ENCODE peak calls at places on chromosomes 13 and 19, in ten cellular contexts. S is pancreas; K is HAP-1; N is esophagus squamous epithelium; A is fibroblast of the aortic adventitia; X is Jurkat, Clone E6-1; T is aorta; E is endodermal cell; G is AG04450; U is GM23248. V is an unnamed sample.

GRCh38 chr13:20002766-20003165 is 44.2 kb downstream of the ZMYM2 start:
- DNase-seq in S (no peak), K (no peak), N (no peak), A (no peak), X (peak), T (no peak), E (no peak), G (no peak), U (no peak), V (no peak)

GRCh38 chr19:30459859-30460258 is 87.7 kb downstream of the ZNF536 start:
- DNase-seq in S (no peak), K (no peak), N (no peak), A (no peak), X (no peak), T (no peak), E (no peak), G (no peak), U (no peak), V (no peak)

GRCh38 chr13:42660367-42660965 is 86.5 kb downstream of the TNFSF11 start:
- DNase-seq in S (no peak), K (no peak), N (no peak), A (peak), X (no peak), T (no peak), E (no peak), G (no peak), U (peak), V (peak)

GRCh38 chr19:38247734-38248268 is 8.4 kb downstream of the PPP1R14A start:
- DNase-seq in S (no peak), K (peak), N (no peak), A (peak), X (no peak), T (no peak), E (peak), G (no peak), U (peak), V (no peak)

GRCh38 chr13:100221166-100221565 is 132.3 kb downstream of the PCCA start:
- DNase-seq in S (no peak), K (no peak), N (no peak), A (no peak), X (no peak), T (no peak), E (no peak), G (no peak), U (no peak), V (no peak)

GRCh38 chr13:112131740-112132113 is 64.8 kb downstream of the SOX1 start:
- DNase-seq in S (no peak), K (no peak), N (no peak), A (no peak), X (no peak), T (no peak), E (peak), G (no peak), U (no peak), V (no peak)

GRCh38 chr19:963401-964022 is 20.6 kb upstream of the WDR18 start:
- DNase-seq in S (peak), K (no peak), N (no peak), A (no peak), X (no peak), T (no peak), E (no peak), G (no peak), U (no peak), V (no peak)

GRCh38 chr13:50378513-50378970 is 363.3 kb downstream of the KCNRG start:
- DNase-seq in S (no peak), K (peak), N (no peak), A (no peak), X (peak), T (no peak), E (no peak), G (no peak), U (no peak), V (no peak)

GRCh38 chr19:412356-413355 is 3.7 kb upstream of the C2CD4C start:
- DNase-seq in S (peak), K (peak), N (no peak), A (no peak), X (no peak), T (peak), E (peak), G (no peak), U (no peak), V (no peak)

GRCh38 chr19:3360494-3361383 is 5.6 kb upstream of the NFIC start:
- DNase-seq in S (peak), K (peak), N (no peak), A (no peak), X (no peak), T (peak), E (peak), G (no peak), U (peak), V (no peak)

GRCh38 chr19:13861392-13861713 is 15.6 kb upstream of the NANOS3 start:
- DNase-seq in S (no peak), K (no peak), N (no peak), A (no peak), X (no peak), T (no peak), E (no peak), G (no peak), U (peak), V (no peak)

GRCh38 chr19:47494211-47494547 is 10.2 kb upstream of the KPTN start:
- DNase-seq in S (peak), K (no peak), N (no peak), A (no peak), X (no peak), T (no peak), E (no peak), G (no peak), U (no peak), V (no peak)

GRCh38 chr19:47492571-47493377 is 8.8 kb upstream of the KPTN start:
- DNase-seq in S (peak), K (no peak), N (no peak), A (no peak), X (no peak), T (no peak), E (no peak), G (no peak), U (no peak), V (no peak)

GRCh38 chr19:47493378-47494210 is 9.6 kb upstream of the KPTN start:
- DNase-seq in S (peak), K (no peak), N (no peak), A (no peak), X (no peak), T (no peak), E (no peak), G (no peak), U (no peak), V (no peak)

GRCh38 chr19:47495478-47496372 is 11.7 kb upstream of the KPTN start:
- DNase-seq in S (peak), K (no peak), N (no peak), A (no peak), X (peak), T (no peak), E (no peak), G (no peak), U (no peak), V (no peak)

DNA sequence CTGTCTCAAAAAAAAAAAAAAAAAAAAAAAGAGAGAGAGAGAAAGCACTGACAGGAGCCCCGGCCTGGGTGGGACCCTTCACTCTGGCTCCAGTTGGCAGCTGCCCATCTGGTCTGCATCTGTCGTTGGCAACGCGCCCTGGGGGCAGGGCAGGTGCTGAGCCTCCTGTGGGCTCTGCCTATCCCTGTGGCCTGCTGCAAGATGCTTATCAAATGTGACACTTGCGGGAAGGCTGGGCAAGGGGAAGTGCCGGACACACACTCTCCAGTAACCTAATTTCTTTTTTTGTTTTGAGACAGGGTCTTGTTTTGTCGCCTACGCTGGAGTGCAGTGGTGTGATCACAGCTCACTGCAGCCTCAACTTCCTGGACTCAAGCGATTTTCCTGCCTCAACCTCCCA is 10.7 kb upstream of the KPTN start:
- DNase-seq in S (peak), K (no peak), N (no peak), A (no peak), X (no peak), T (no peak), E (no peak), G (no peak), U (no peak), V (no peak)
- H3K4me3 ChIP-seq in S (no peak), K (no peak), N (no peak), A (no peak), X (no peak), T (no peak), E (no peak), G (no peak), U (no peak), V (no peak)

GRCh38 chr13:53052675-53053074 is 24.1 kb downstream of the OLFM4 start:
- DNase-seq in S (no peak), K (no peak), N (no peak), A (no peak), X (no peak), T (no peak), E (no peak), G (no peak), U (no peak), V (no peak)

GRCh38 chr13:53054569-53054968 is 26.0 kb downstream of the OLFM4 start:
- DNase-seq in S (no peak), K (no peak), N (no peak), A (no peak), X (no peak), T (no peak), E (no peak), G (no peak), U (no peak), V (no peak)

GRCh38 chr13:53045110-53045509 is 16.5 kb downstream of the OLFM4 start:
- DNase-seq in S (no peak), K (no peak), N (no peak), A (no peak), X (no peak), T (no peak), E (no peak), G (no peak), U (no peak), V (no peak)

GRCh38 chr13:53042897-53043296 is 14.3 kb downstream of the OLFM4 start:
- DNase-seq in S (no peak), K (no peak), N (no peak), A (no peak), X (no peak), T (no peak), E (no peak), G (no peak), U (peak), V (no peak)

GRCh38 chr13:53048880-53049279 is 20.3 kb downstream of the OLFM4 start:
- DNase-seq in S (no peak), K (no peak), N (no peak), A (no peak), X (no peak), T (no peak), E (no peak), G (no peak), U (no peak), V (no peak)
- H3K4me3 ChIP-seq in S (no peak), K (no peak), N (no peak), A (no peak), X (no peak), T (no peak), E (no peak), G (no peak), U (no peak), V (no peak)

GRCh38 chr19:21699197-21699596 is 68.2 kb downstream of the ZNF100 start:
- DNase-seq in S (no peak), K (no peak), N (no peak), A (no peak), X (no peak), T (no peak), E (no peak), G (no peak), U (no peak), V (no peak)
- H3K4me3 ChIP-seq in S (no peak), K (no peak), N (no peak), A (no peak), X (no peak), T (no peak), E (no peak), G (no peak), U (no peak), V (no peak)

GRCh38 chr19:42130254-42130573 is 2.0 kb downstream of the POU2F2 start:
- DNase-seq in S (no peak), K (no peak), N (no peak), A (no peak), X (no peak), T (no peak), E (no peak), G (no peak), U (no peak), V (no peak)
- H3K4me3 ChIP-seq in S (no peak), K (no peak), N (no peak), A (no peak), X (no peak), T (no peak), E (no peak), G (peak), U (peak), V (no peak)

V was measured in astrocyte of the cerebellum.